ENCODE peak calls at places on chromosome 2, in eight cellular contexts. One of them, this sample, is unnamed.

GRCh38 chr2:238727585-238728321 is 120.1 kb upstream of the TWIST2 start:
- DNase-seq in stimulated activated CD4-positive, alpha-beta T cell treated with anti-CD3 and anti-CD28 coated beads, Interleukin-2, amount 100 ng/mL, for 24 hours: no peak
- DNase-seq in DMS79: no peak
- DNase-seq in mesothelial cell of epicardium: no peak
- DNase-seq in RKO: no peak
- DNase-seq in A673: no peak
- DNase-seq in HFF-Myc: peak; percentile 61
- DNase-seq in erythroblast: no peak
- DNase-seq in this sample: no peak

GRCh38 chr2:109142416-109143210 is 13.6 kb downstream of the SH3RF3 start:
- DNase-seq in stimulated activated CD4-positive, alpha-beta T cell treated with anti-CD3 and anti-CD28 coated beads, Interleukin-2, amount 100 ng/mL, for 24 hours: no peak
- DNase-seq in DMS79: no peak
- DNase-seq in mesothelial cell of epicardium: no peak
- DNase-seq in RKO: no peak
- DNase-seq in A673: no peak
- DNase-seq in HFF-Myc: no peak
- DNase-seq in erythroblast: no peak
- DNase-seq in this sample: no peak

GRCh38 chr2:118983133-118983532 is 41.1 kb downstream of the MARCO start:
- DNase-seq in stimulated activated CD4-positive, alpha-beta T cell treated with anti-CD3 and anti-CD28 coated beads, Interleukin-2, amount 100 ng/mL, for 24 hours: no peak
- DNase-seq in DMS79: no peak
- DNase-seq in mesothelial cell of epicardium: peak; percentile 19
- DNase-seq in RKO: no peak
- DNase-seq in A673: no peak
- DNase-seq in HFF-Myc: no peak
- DNase-seq in erythroblast: no peak
- DNase-seq in this sample: no peak

GRCh38 chr2:112869258-112869842 is 32.8 kb upstream of the IL1B start:
- DNase-seq in stimulated activated CD4-positive, alpha-beta T cell treated with anti-CD3 and anti-CD28 coated beads, Interleukin-2, amount 100 ng/mL, for 24 hours: no peak
- DNase-seq in DMS79: peak; percentile 73
- DNase-seq in mesothelial cell of epicardium: peak; percentile 57
- DNase-seq in RKO: peak; percentile 43
- DNase-seq in A673: peak; percentile 91
- DNase-seq in HFF-Myc: peak; percentile 90
- DNase-seq in erythroblast: peak; percentile 95
- DNase-seq in this sample: no peak

GRCh38 chr2:203871371-203871983 is 3.9 kb downstream of the CTLA4 start:
- DNase-seq in stimulated activated CD4-positive, alpha-beta T cell treated with anti-CD3 and anti-CD28 coated beads, Interleukin-2, amount 100 ng/mL, for 24 hours: peak; percentile 39
- DNase-seq in DMS79: no peak
- DNase-seq in mesothelial cell of epicardium: no peak
- DNase-seq in RKO: no peak
- DNase-seq in A673: no peak
- DNase-seq in HFF-Myc: no peak
- DNase-seq in erythroblast: no peak
- DNase-seq in this sample: no peak

GRCh38 chr2:128091691-128092050 is 671 bp downstream of the UGGT1 start:
- DNase-seq in stimulated activated CD4-positive, alpha-beta T cell treated with anti-CD3 and anti-CD28 coated beads, Interleukin-2, amount 100 ng/mL, for 24 hours: no peak
- DNase-seq in DMS79: no peak
- DNase-seq in mesothelial cell of epicardium: no peak
- DNase-seq in RKO: peak; percentile 38
- DNase-seq in A673: peak; percentile 33
- DNase-seq in HFF-Myc: no peak
- DNase-seq in erythroblast: peak; percentile 78
- DNase-seq in this sample: no peak

GRCh38 chr2:20457027-20457426 is 10.2 kb downstream of the RHOB start:
- DNase-seq in stimulated activated CD4-positive, alpha-beta T cell treated with anti-CD3 and anti-CD28 coated beads, Interleukin-2, amount 100 ng/mL, for 24 hours: no peak
- DNase-seq in DMS79: no peak
- DNase-seq in mesothelial cell of epicardium: no peak
- DNase-seq in RKO: no peak
- DNase-seq in A673: no peak
- DNase-seq in HFF-Myc: no peak
- DNase-seq in erythroblast: no peak
- DNase-seq in this sample: no peak

GRCh38 chr2:121866789-121867188 is 111.3 kb downstream of the TSN start:
- DNase-seq in stimulated activated CD4-positive, alpha-beta T cell treated with anti-CD3 and anti-CD28 coated beads, Interleukin-2, amount 100 ng/mL, for 24 hours: no peak
- DNase-seq in DMS79: no peak
- DNase-seq in mesothelial cell of epicardium: no peak
- DNase-seq in RKO: no peak
- DNase-seq in A673: no peak
- DNase-seq in HFF-Myc: no peak
- DNase-seq in erythroblast: no peak
- DNase-seq in this sample: no peak

GRCh38 chr2:18379869-18380268 is 180.6 kb downstream of the RDH14 start:
- DNase-seq in stimulated activated CD4-positive, alpha-beta T cell treated with anti-CD3 and anti-CD28 coated beads, Interleukin-2, amount 100 ng/mL, for 24 hours: no peak
- DNase-seq in DMS79: no peak
- DNase-seq in mesothelial cell of epicardium: no peak
- DNase-seq in RKO: no peak
- DNase-seq in A673: peak; percentile 51
- DNase-seq in HFF-Myc: no peak
- DNase-seq in erythroblast: no peak
- DNase-seq in this sample: no peak

GRCh38 chr2:16623046-16623445 is 42.6 kb downstream of the CYRIA start:
- DNase-seq in stimulated activated CD4-positive, alpha-beta T cell treated with anti-CD3 and anti-CD28 coated beads, Interleukin-2, amount 100 ng/mL, for 24 hours: no peak
- DNase-seq in DMS79: no peak
- DNase-seq in mesothelial cell of epicardium: no peak
- DNase-seq in RKO: no peak
- DNase-seq in A673: no peak
- DNase-seq in HFF-Myc: no peak
- DNase-seq in erythroblast: no peak
- DNase-seq in this sample: no peak

GRCh38 chr2:238127165-238128060 is 11.1 kb upstream of the KLHL30 start:
- DNase-seq in stimulated activated CD4-positive, alpha-beta T cell treated with anti-CD3 and anti-CD28 coated beads, Interleukin-2, amount 100 ng/mL, for 24 hours: no peak
- DNase-seq in DMS79: no peak
- DNase-seq in mesothelial cell of epicardium: no peak
- DNase-seq in RKO: no peak
- DNase-seq in A673: peak; percentile 58
- DNase-seq in HFF-Myc: no peak
- DNase-seq in erythroblast: peak; percentile 72
- DNase-seq in this sample: no peak

This sample was measured in progenitor cell of endocrine pancreas.